ENCODE peak calls at places on chromosomes 11 and 22, in eight cellular contexts. Y is T-helper 9 cell; F is activated T-helper 9 cell treated with anti-CD3 and anti-CD28 coated beads, Interleukin-2, amount 50 U/mL, for 16 hours; E is activated naive CD8-positive, alpha-beta T cell treated with anti-CD3 and anti-CD28 coated beads, Interleukin-2, amount 10 ng/mL, durations not matched to agents 7 days and 5 days; J is neural crest cell; H is NCI-H2107; V is activated T-helper 1 cell treated with Interleukin-2 at 50 U/mL for 16 hours; P is NCI-H1417 treated with DMSO at 0.1 percent for 48 hours. G is an unnamed sample.

GRCh38 chr11:112132737-112133136 is 31.2 kb downstream of the IL18 start:
- DNase-seq in P (no peak), F (no peak), J (no peak), V (no peak), E (no peak), Y (no peak), H (no peak), G (no peak)

GRCh38 chr11:2884424-2884815 is 1.2 kb downstream of the CDKN1C start:
- DNase-seq in Y (no peak), J (no peak), V (no peak), H (no peak), P (no peak), F (no peak), E (no peak), G (no peak)

GRCh38 chr11:35347921-35348331 is 71.4 kb downstream of the SLC1A2 start:
- DNase-seq in F (no peak), Y (no peak), J (no peak), V (no peak), H (no peak), E (no peak), P (no peak), G (no peak)

GRCh38 chr11:62614275-62614674 is 1.2 kb downstream of the ROM1 start:
- DNase-seq in H (no peak), J (no peak), V (no peak), E (no peak), P (no peak), Y (no peak), F (peak; percentile 38), G (no peak)

GRCh38 chr11:504053-504993 is 2.7 kb downstream of the RNH1 start:
- DNase-seq in Y (no peak), E (peak; percentile 55), J (no peak), P (no peak), V (no peak), H (no peak), F (no peak), G (no peak)

GRCh38 chr22:47153854-47154542 is 391.5 kb downstream of the TBC1D22A start:
- DNase-seq in H (no peak), P (no peak), E (no peak), Y (no peak), V (no peak), J (no peak), F (no peak), G (no peak)

GRCh38 chr11:110295487-110296225 is 758 bp downstream of the RDX start:
- DNase-seq in P (no peak), E (peak; percentile 73), V (peak; percentile 33), J (peak; percentile 34), Y (peak; percentile 18), F (peak; percentile 25), H (peak; percentile 22), G (peak; percentile 11)

GRCh38 chr22:24592144-24592845 is 578 bp downstream of the LRRC75B start:
- DNase-seq in H (no peak), E (no peak), Y (no peak), V (no peak), J (peak; percentile 29), F (no peak), P (no peak), G (no peak)

GRCh38 chr11:61027141-61027840 is 55.8 kb downstream of the CD6 start:
- DNase-seq in P (no peak), J (no peak), Y (no peak), H (no peak), F (no peak), V (no peak), E (peak; percentile 59), G (no peak)

GRCh38 chr22:50360578-50360977 is 17.5 kb downstream of the PPP6R2 start:
- DNase-seq in P (no peak), V (no peak), F (no peak), E (no peak), H (no peak), J (no peak), Y (no peak), G (no peak)

GRCh38 chr11:22554221-22554620 is 71.4 kb downstream of the FANCF start:
- DNase-seq in F (no peak), E (no peak), V (no peak), H (no peak), J (no peak), Y (no peak), P (no peak), G (no peak)

GRCh38 chr11:126034026-126034822 is 28.4 kb downstream of the CDON start:
- DNase-seq in Y (no peak), F (no peak), E (no peak), H (no peak), V (no peak), P (no peak), J (peak; percentile 6), G (no peak)

GRCh38 chr11:12291313-12291712 is 86.1 kb upstream of the PARVA start:
- DNase-seq in E (no peak), H (no peak), Y (no peak), P (no peak), F (no peak), J (no peak), V (no peak), G (no peak)

GRCh38 chr11:68855205-68855978 is 13.7 kb upstream of the CPT1A start:
- DNase-seq in V (no peak), P (no peak), Y (no peak), J (no peak), E (peak; percentile 43), F (no peak), H (no peak), G (no peak)

GRCh38 chr22:35064664-35065063 is 1.3 kb upstream of the ISX start:
- DNase-seq in P (no peak), J (no peak), F (no peak), V (no peak), Y (no peak), H (no peak), E (no peak), G (no peak)

GRCh38 chr11:92286718-92287117 is 62.1 kb downstream of the FAT3 start:
- DNase-seq in Y (no peak), J (no peak), F (no peak), P (no peak), H (no peak), E (no peak), V (no peak), G (no peak)

GRCh38 chr11:47460571-47461235 is 11.8 kb upstream of the RAPSN start:
- DNase-seq in P (no peak), E (no peak), Y (no peak), V (no peak), J (no peak), H (no peak), F (no peak), G (no peak)

GRCh38 chr11:15309296-15309695 is 194.6 kb downstream of the INSC start:
- DNase-seq in J (no peak), Y (no peak), V (no peak), P (no peak), E (no peak), H (no peak), F (no peak), G (no peak)

GRCh38 chr11:22467741-22468140 is 129.6 kb downstream of the SLC17A6 start:
- DNase-seq in H (no peak), F (no peak), Y (no peak), J (no peak), V (no peak), P (no peak), E (no peak), G (no peak)

GRCh38 chr11:118910309-118911112 is 15.2 kb downstream of the BCL9L start:
- DNase-seq in E (peak; percentile 53), P (no peak), V (peak; percentile 49), Y (peak; percentile 54), J (no peak), F (peak; percentile 47), H (peak; percentile 40), G (peak; percentile 65)

GRCh38 chr11:441043-441417 is 781 bp downstream of the ANO9 start:
- DNase-seq in V (no peak), E (no peak), F (no peak), H (no peak), P (no peak), J (no peak), Y (no peak), G (no peak)

G was measured in T-helper 22 cell.